ENCODE peak calls at places on chromosomes 3 and 15, in ten cellular contexts. F is EH; T is neural crest cell; P is sciatic nerve; A is AML-193; Q is head of caudate nucleus; V is activated CD4-positive, alpha-beta T cell treated with anti-CD3 and anti-CD28 coated beads for 24 hours; C is GM04504; N is renal cortical epithelial cell; O is dermis microvascular lymphatic vessel endothelial cell. E is an unnamed sample.

GRCh38 chr15:57732526-57733331 is 26.2 kb downstream of the POLR2M start:
- DNase-seq in F (peak), T (peak), P (peak), A (peak), Q (peak), V (peak), C (peak), N (peak), O (peak), E (no peak)

GRCh38 chr15:61173899-61174689 is 55.0 kb downstream of the RORA start:
- DNase-seq in F (no peak), T (no peak), P (no peak), A (no peak), Q (no peak), V (no peak), C (no peak), N (no peak), O (peak), E (no peak)

GRCh38 chr3:39065197-39065596 is 13.4 kb downstream of the WDR48 start:
- DNase-seq in F (peak), T (no peak), P (no peak), A (peak), Q (no peak), V (no peak), C (peak), N (peak), O (peak), E (no peak)

GRCh38 chr3:71919572-71919971 is 134.6 kb upstream of the PROK2 start:
- DNase-seq in F (no peak), T (no peak), P (no peak), A (no peak), Q (no peak), V (no peak), C (no peak), N (no peak), O (no peak), E (no peak)

GRCh38 chr3:169244119-169244864 is 419.2 kb downstream of the MECOM start:
- DNase-seq in F (peak), T (no peak), P (no peak), A (no peak), Q (no peak), V (no peak), C (no peak), N (peak), O (no peak), E (no peak)

GRCh38 chr3:31247850-31248618 is 284.7 kb upstream of the STT3B start:
- DNase-seq in F (no peak), T (no peak), P (no peak), A (no peak), Q (no peak), V (no peak), C (no peak), N (peak), O (peak), E (no peak)

GRCh38 chr15:79290642-79291275 is 8.2 kb downstream of the ANKRD34C start:
- DNase-seq in F (no peak), T (no peak), P (no peak), A (no peak), Q (no peak), V (no peak), C (no peak), N (no peak), O (no peak), E (no peak)

GRCh38 chr3:1766384-1766783 is 332.3 kb upstream of the CNTN4 start:
- DNase-seq in F (no peak), T (no peak), P (no peak), A (no peak), Q (no peak), V (no peak), C (no peak), N (no peak), O (no peak), E (no peak)

GRCh38 chr15:81469154-81469553 is 95.1 kb upstream of the TMC3 start:
- DNase-seq in F (no peak), T (no peak), P (no peak), A (no peak), Q (no peak), V (no peak), C (no peak), N (no peak), O (no peak), E (no peak)

GRCh38 chr3:189144645-189145044 is 27.1 kb upstream of the TPRG1 start:
- DNase-seq in F (peak), T (no peak), P (no peak), A (peak), Q (no peak), V (no peak), C (no peak), N (peak), O (peak), E (no peak)

GRCh38 chr15:31440754-31441298 is 114.2 kb downstream of the KLF13 start:
- DNase-seq in F (peak), T (no peak), P (peak), A (no peak), Q (peak), V (peak), C (no peak), N (no peak), O (peak), E (peak)

GRCh38 chr15:74318376-74319137 is 48.9 kb downstream of the CYP11A1 start:
- DNase-seq in F (no peak), T (no peak), P (no peak), A (no peak), Q (no peak), V (no peak), C (no peak), N (no peak), O (no peak), E (no peak)

GRCh38 chr3:186990878-186991308 is 60.6 kb downstream of the ST6GAL1 start:
- DNase-seq in F (no peak), T (no peak), P (no peak), A (no peak), Q (no peak), V (no peak), C (no peak), N (peak), O (no peak), E (no peak)

GRCh38 chr3:27357665-27358258 is 11.4 kb downstream of the NEK10 start:
- DNase-seq in F (peak), T (peak), P (no peak), A (peak), Q (peak), V (peak), C (peak), N (peak), O (peak), E (no peak)

GRCh38 chr15:57872281-57873010 is 165.9 kb downstream of the POLR2M start:
- DNase-seq in F (no peak), T (no peak), P (no peak), A (no peak), Q (no peak), V (no peak), C (no peak), N (no peak), O (no peak), E (no peak)

GRCh38 chr15:39251413-39252197 is 329.3 kb upstream of the THBS1 start:
- DNase-seq in F (peak), T (no peak), P (no peak), A (no peak), Q (no peak), V (no peak), C (no peak), N (no peak), O (peak), E (no peak)

GRCh38 chr15:34122771-34123183 is 20.9 kb downstream of the PGBD4 start:
- DNase-seq in F (peak), T (no peak), P (no peak), A (no peak), Q (no peak), V (no peak), C (peak), N (no peak), O (peak), E (no peak)

GRCh38 chr15:100099976-100100375 is 241.8 kb downstream of the ADAMTS17 start:
- DNase-seq in F (no peak), T (no peak), P (no peak), A (no peak), Q (no peak), V (no peak), C (no peak), N (no peak), O (no peak), E (peak)

GRCh38 chr15:47431501-47431900 is 285.8 kb upstream of the SEMA6D start:
- DNase-seq in F (peak), T (no peak), P (no peak), A (no peak), Q (no peak), V (no peak), C (peak), N (peak), O (no peak), E (no peak)

GRCh38 chr15:28109626-28110415 is 10.7 kb upstream of the OCA2 start:
- DNase-seq in F (no peak), T (no peak), P (peak), A (no peak), Q (peak), V (no peak), C (no peak), N (no peak), O (no peak), E (peak)

GRCh38 chr3:192906940-192907339 is 10.7 kb downstream of the MB21D2 start:
- DNase-seq in F (peak), T (no peak), P (no peak), A (no peak), Q (no peak), V (no peak), C (no peak), N (no peak), O (no peak), E (no peak)

GRCh38 chr3:142105991-142106390 is 43.4 kb downstream of the TFDP2 start:
- DNase-seq in F (no peak), T (no peak), P (no peak), A (no peak), Q (no peak), V (no peak), C (no peak), N (no peak), O (no peak), E (no peak)

GRCh38 chr3:45125550-45126026 is 20.6 kb downstream of the CDCP1 start:
- DNase-seq in F (no peak), T (no peak), P (no peak), A (no peak), Q (no peak), V (no peak), C (no peak), N (peak), O (no peak), E (no peak)

GRCh38 chr15:40235201-40235890 is 3.5 kb upstream of the PAK6 start:
- DNase-seq in F (no peak), T (no peak), P (no peak), A (peak), Q (no peak), V (no peak), C (no peak), N (no peak), O (no peak), E (no peak)

GRCh38 chr3:73379465-73379864 is 245.3 kb downstream of the PDZRN3 start:
- DNase-seq in F (peak), T (no peak), P (no peak), A (no peak), Q (no peak), V (no peak), C (no peak), N (no peak), O (peak), E (no peak)

GRCh38 chr15:53910236-53910849 is 67.9 kb upstream of the UNC13C start:
- DNase-seq in F (no peak), T (no peak), P (no peak), A (no peak), Q (no peak), V (no peak), C (no peak), N (peak), O (no peak), E (no peak)

GRCh38 chr3:5239602-5240001 is 52.1 kb downstream of the EDEM1 start:
- DNase-seq in F (no peak), T (no peak), P (no peak), A (no peak), Q (no peak), V (no peak), C (no peak), N (peak), O (no peak), E (no peak)

GRCh38 chr3:159787191-159787590 is 201.4 kb upstream of the IL12A start:
- DNase-seq in F (peak), T (no peak), P (no peak), A (no peak), Q (no peak), V (no peak), C (peak), N (peak), O (peak), E (no peak)